ENCODE peak calls at places on chromosome 20, in four cellular contexts. Z, C, E and J are unnamed samples.

GRCh38 chr20:59515013-59515905 is 89.1 kb upstream of the PHACTR3 start:
- DNase-seq in E (peak; percentile 87), Z (peak; percentile 79), C (peak; percentile 73), J (peak; percentile 91)

GRCh38 chr20:24665741-24666191 is 196.3 kb downstream of the SYNDIG1 start:
- DNase-seq in Z (no peak), E (no peak), C (no peak), J (no peak)

GRCh38 chr20:51363378-51363777 is 179.1 kb downstream of the NFATC2 start:
- DNase-seq in E (no peak), C (no peak), Z (no peak), J (no peak)

GRCh38 chr20:5220334-5221077 is 93.7 kb downstream of the CDS2 start:
- DNase-seq in Z (no peak), C (no peak), E (no peak), J (no peak)

GRCh38 chr20:17024513-17025105 is 202.2 kb upstream of the PCSK2 start:
- DNase-seq in C (peak; percentile 84), Z (no peak), E (peak; percentile 72), J (no peak)

GRCh38 chr20:49028684-49029083 is 17.4 kb upstream of the CSE1L start:
- DNase-seq in C (peak; percentile 58), Z (no peak), E (no peak), J (no peak)

GRCh38 chr20:22525069-22525820 is 59.1 kb downstream of the FOXA2 start:
- DNase-seq in C (peak; percentile 93), E (no peak), Z (no peak), J (no peak)

GRCh38 chr20:47576516-47577033 is 74.9 kb downstream of the NCOA3 start:
- DNase-seq in C (peak; percentile 97), E (no peak), Z (peak; percentile 15), J (peak; percentile 31)

GRCh38 chr20:35600176-35600995 is 15.2 kb upstream of the SPAG4 start:
- DNase-seq in E (peak; percentile 71), Z (no peak), C (no peak), J (no peak)

GRCh38 chr20:21505161-21505809 is 8.6 kb downstream of the NKX2-2 start:
- DNase-seq in E (peak; percentile 81), C (peak; percentile 55), Z (peak; percentile 89), J (peak; percentile 90)

GRCh38 chr20:63700199-63701050 is 4.0 kb downstream of the TNFRSF6B start:
- DNase-seq in C (no peak), Z (no peak), E (no peak), J (no peak)

GRCh38 chr20:64238851-64239387 is 16.6 kb upstream of the PCMTD2 start:
- DNase-seq in Z (no peak), E (no peak), C (peak; percentile 49), J (no peak)

GRCh38 chr20:25065625-25066338 is 7.8 kb upstream of the ACSS1 start:
- DNase-seq in E (no peak), C (peak; percentile 65), Z (no peak), J (peak; percentile 54)

GRCh38 chr20:45080867-45081616 is 19.9 kb downstream of the KCNS1 start:
- DNase-seq in C (peak; percentile 63), E (no peak), Z (no peak), J (peak; percentile 16)

GRCh38 chr20:9051508-9051907 is 17.4 kb upstream of the PLCB4 start:
- DNase-seq in E (no peak), Z (no peak), C (peak; percentile 43), J (no peak)

GRCh38 chr20:29741594-29741893 is 1515.9 kb upstream of the DEFB115 start:
- DNase-seq in E (no peak), Z (no peak), C (no peak), J (no peak)

GRCh38 chr20:58553841-58554240 is 38.6 kb upstream of the APCDD1L start:
- DNase-seq in C (no peak), E (peak; percentile 16), Z (no peak), J (no peak)

GRCh38 chr20:25738198-25738597 is 41.5 kb upstream of the ZNF337 start:
- DNase-seq in Z (no peak), E (no peak), C (no peak), J (no peak)

GRCh38 chr20:32823737-32824588 is 4.2 kb downstream of the MAPRE1 start:
- DNase-seq in C (peak; percentile 78), Z (no peak), E (no peak), J (no peak)

GRCh38 chr20:32481311-32482103 is 103.6 kb downstream of the NOL4L start:
- DNase-seq in E (peak; percentile 42), Z (no peak), C (no peak), J (no peak)

GRCh38 chr20:63087236-63087871 is 80.6 kb upstream of the BHLHE23 start:
- DNase-seq in Z (no peak), E (peak; percentile 18), C (no peak), J (no peak)

GRCh38 chr20:38841570-38841969 is 36.1 kb downstream of the PPP1R16B start:
- DNase-seq in E (no peak), C (no peak), Z (no peak), J (no peak)

GRCh38 chr20:17679786-17680127 is 2.3 kb downstream of the RRBP1 start:
- DNase-seq in C (no peak), E (no peak), Z (no peak), J (no peak)

GRCh38 chr20:40441771-40442170 is 247.3 kb downstream of the MAFB start:
- DNase-seq in E (no peak), Z (no peak), C (no peak), J (no peak)

GRCh38 chr20:40438161-40438835 is 250.7 kb downstream of the MAFB start:
- DNase-seq in E (no peak), C (no peak), Z (no peak), J (no peak)

GRCh38 chr20:40443731-40444130 is 245.3 kb downstream of the MAFB start:
- DNase-seq in E (no peak), C (no peak), Z (no peak), J (no peak)

GRCh38 chr20:40446868-40447267 is 242.2 kb downstream of the MAFB start:
- DNase-seq in C (no peak), Z (no peak), E (no peak), J (no peak)

DNA sequence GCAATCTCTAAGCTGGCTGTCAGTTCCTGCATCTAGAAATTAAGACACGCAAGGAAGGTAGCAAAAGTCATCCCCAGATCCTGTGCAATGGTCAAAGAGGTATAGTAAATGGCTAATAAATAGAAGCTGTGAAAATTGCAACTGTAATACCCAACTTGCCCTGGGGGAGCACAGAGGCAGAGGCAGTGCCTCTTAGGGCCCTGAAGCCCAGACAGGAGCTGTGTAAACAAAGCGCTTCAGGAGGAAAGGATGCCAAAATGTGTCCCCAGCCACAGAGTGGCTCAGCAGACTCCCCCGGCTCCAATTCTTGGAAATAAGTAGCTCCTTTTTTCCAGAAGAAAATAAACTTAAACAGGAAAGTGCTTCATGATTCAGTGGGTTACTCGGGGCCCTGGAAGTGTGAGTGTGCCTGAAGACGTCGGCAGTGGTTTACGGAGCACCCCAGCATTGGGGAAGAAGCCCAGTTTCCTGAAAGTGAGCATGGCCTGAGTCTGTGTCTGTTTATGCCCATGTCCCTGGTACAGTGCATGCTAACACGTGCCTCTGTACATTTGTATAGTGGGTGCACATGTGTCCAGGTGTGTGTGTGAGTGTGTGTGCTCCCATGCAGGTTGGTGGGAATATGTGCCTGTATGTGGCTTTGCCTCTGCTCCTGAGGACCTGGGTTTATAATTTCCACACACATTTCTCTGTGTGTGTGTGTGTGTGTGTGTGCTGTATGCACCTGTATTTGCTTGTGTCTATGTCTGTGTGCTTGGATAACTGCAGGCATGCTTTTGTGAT is 246.7 kb downstream of the MAFB start:
- DNase-seq in E (peak; percentile 47), C (no peak), Z (no peak), J (no peak)
- TF ChIP-seq CTCF in E (peak; percentile 59), C (no peak), Z (peak; percentile 50), J (peak; percentile 38)

GRCh38 chr20:2234788-2235187 is 61.0 kb upstream of the TGM3 start:
- DNase-seq in E (peak; percentile 68), C (no peak), Z (no peak), J (peak; percentile 13)

GRCh38 chr20:2240835-2241234 is 55.0 kb upstream of the TGM3 start:
- DNase-seq in E (no peak), Z (no peak), C (no peak), J (no peak)

GRCh38 chr20:2236266-2236665 is 59.5 kb upstream of the TGM3 start:
- DNase-seq in E (no peak), Z (no peak), C (no peak), J (no peak)

GRCh38 chr20:2238601-2239000 is 57.2 kb upstream of the TGM3 start:
- DNase-seq in Z (no peak), E (no peak), C (no peak), J (no peak)

DNA sequence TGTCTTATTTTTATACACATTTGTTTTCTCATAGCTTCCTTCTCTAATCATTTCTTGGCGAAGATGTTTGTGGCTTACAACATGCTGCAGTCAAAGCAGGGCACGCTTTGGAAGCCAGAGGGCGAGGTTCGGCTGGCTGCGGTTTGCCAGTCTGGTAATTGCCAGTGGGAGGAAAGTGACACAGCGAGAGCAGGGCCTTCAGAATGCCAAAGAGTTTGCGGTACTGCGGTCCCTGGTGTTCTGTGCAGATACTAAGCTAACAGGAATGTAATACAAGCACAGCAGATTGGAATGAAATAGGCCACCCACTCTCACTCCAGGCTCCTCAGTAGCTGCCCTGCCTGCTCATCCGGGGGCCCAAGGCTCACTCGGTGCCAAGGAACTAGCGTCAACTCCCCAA is 58.7 kb upstream of the TGM3 start:
- DNase-seq in E (peak; percentile 38), C (no peak), Z (no peak), J (no peak)
- TF ChIP-seq CTCF in E (peak; percentile 27), C (peak; percentile 28), Z (no peak), J (no peak)

DNA sequence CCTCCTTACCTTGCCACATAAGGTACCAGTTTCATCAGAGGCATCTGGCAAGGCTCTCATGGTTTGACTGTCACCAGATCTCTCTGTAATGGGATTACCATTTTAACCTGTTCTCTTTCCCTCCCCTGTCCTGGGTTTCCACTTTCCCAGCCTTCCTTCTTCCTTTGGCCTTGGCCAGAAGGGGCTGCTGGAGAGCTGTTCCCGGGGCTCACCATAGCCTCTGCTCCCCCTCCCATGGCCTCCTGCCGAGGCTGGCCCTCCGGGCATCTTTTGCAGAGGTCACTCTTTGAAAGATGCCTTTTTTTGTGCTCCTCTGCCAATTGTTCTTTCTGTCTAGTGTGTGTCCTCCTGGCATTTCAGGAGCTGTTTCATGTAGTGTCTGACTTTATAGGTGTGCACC is 100.7 kb upstream of the SCP2D1 start:
- DNase-seq in C (no peak), E (peak; percentile 71), Z (no peak), J (no peak)
- TF ChIP-seq CTCF in C (no peak), E (peak; percentile 70), Z (peak; percentile 16), J (no peak)

DNA sequence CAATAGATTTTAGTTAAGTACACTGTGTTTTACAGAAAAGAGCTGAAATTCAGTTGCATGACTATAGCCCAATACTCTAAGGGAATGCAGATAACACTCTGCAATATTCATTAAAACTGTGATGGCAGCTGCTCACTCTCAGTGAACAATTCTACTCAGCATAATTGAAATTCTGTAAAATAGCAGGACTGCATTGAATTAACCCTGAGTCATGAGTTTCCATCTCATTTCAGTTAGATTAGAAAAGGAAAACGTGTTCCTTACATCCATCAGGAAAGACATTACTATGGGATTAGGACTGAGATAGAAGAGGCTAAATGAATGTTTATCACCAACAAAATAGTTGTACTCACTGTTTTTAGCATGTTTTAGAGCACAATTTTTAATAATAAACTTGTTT is 613.4 kb upstream of the JAG1 start:
- DNase-seq in Z (no peak), E (no peak), C (no peak), J (no peak)
- TF ChIP-seq CTCF in Z (no peak), E (no peak), C (no peak), J (no peak)

GRCh38 chr20:34595377-34596184 is 37.1 kb downstream of the MAP1LC3A start:
- DNase-seq in C (no peak), E (no peak), Z (no peak), J (no peak)
- TF ChIP-seq CTCF in C (no peak), E (no peak), Z (no peak), J (no peak)